ENCODE peak calls at places on chromosomes 11 and 22, in six cellular contexts. P is left lung, N is cardiac fibroblast, A is suprapubic skin, S is Peyer's patch, I is thoracic aorta. E is an unnamed sample.

GRCh38 chr22:30453731-30454510 is 17.9 kb downstream of the SEC14L3 start:
- DNase-seq in A (no peak), P (no peak), N (peak; percentile 59), S (no peak), I (no peak), E (no peak)

GRCh38 chr22:26828311-26828710 is 170.9 kb downstream of the MIAT start:
- DNase-seq in N (no peak), S (no peak), P (no peak), A (no peak), I (no peak), E (no peak)

GRCh38 chr11:61445535-61445934 is 15.6 kb downstream of the SDHAF2 start:
- DNase-seq in N (no peak), A (no peak), P (no peak), I (no peak), S (no peak), E (no peak)

GRCh38 chr11:128036556-128037093 is 550.7 kb downstream of the ETS1 start:
- DNase-seq in S (no peak), P (no peak), A (no peak), N (no peak), I (no peak), E (peak; percentile 64)

GRCh38 chr11:108870373-108871020 is 205.6 kb downstream of the DDX10 start:
- DNase-seq in I (no peak), A (no peak), P (no peak), N (peak; percentile 79), S (no peak), E (peak; percentile 78)

GRCh38 chr11:29153078-29153477 is 863.8 kb downstream of the KCNA4 start:
- DNase-seq in P (no peak), N (no peak), A (no peak), S (no peak), I (no peak), E (no peak)

GRCh38 chr11:62682518-62682917 is 3.6 kb upstream of the UBXN1 start:
- DNase-seq in S (no peak), I (no peak), N (no peak), A (no peak), P (peak; percentile 19), E (no peak)

GRCh38 chr11:16177688-16178087 is 178.7 kb downstream of the SOX6 start:
- DNase-seq in P (no peak), S (no peak), I (no peak), N (no peak), A (no peak), E (no peak)

GRCh38 chr11:79013509-79013908 is 427.3 kb downstream of the TENM4 start:
- DNase-seq in N (peak; percentile 8), P (no peak), S (no peak), I (no peak), A (no peak), E (peak; percentile 62)

GRCh38 chr11:123235687-123236261 is 40.7 kb upstream of the CLMP start:
- DNase-seq in S (no peak), P (no peak), N (peak; percentile 86), A (no peak), I (no peak), E (peak; percentile 95)

GRCh38 chr11:34493468-34493867 is 20.1 kb downstream of the ELF5 start:
- DNase-seq in S (no peak), I (no peak), A (no peak), P (no peak), N (no peak), E (no peak)

GRCh38 chr22:49527611-49528419 is 299.9 kb downstream of the BRD1 start:
- DNase-seq in I (no peak), S (no peak), N (no peak), A (no peak), P (peak; percentile 45), E (no peak)

GRCh38 chr11:12502041-12502440 is 124.7 kb downstream of the PARVA start:
- DNase-seq in P (no peak), A (no peak), S (no peak), N (no peak), I (no peak), E (peak; percentile 33)

GRCh38 chr11:18706330-18707243 is 8.0 kb downstream of the TMEM86A start:
- DNase-seq in S (peak; percentile 88), P (no peak), A (peak; percentile 84), I (peak; percentile 48), N (peak; percentile 26), E (peak; percentile 48)

GRCh38 chr11:94449437-94449836 is 44.2 kb downstream of the MRE11 start:
- DNase-seq in A (no peak), N (peak; percentile 60), I (no peak), P (no peak), S (no peak), E (peak; percentile 97)

GRCh38 chr11:130830563-130830950 is 85.7 kb downstream of the SNX19 start:
- DNase-seq in I (no peak), A (no peak), P (no peak), S (no peak), N (peak; percentile 32), E (no peak)

GRCh38 chr11:16598032-16598431 is 140.4 kb upstream of the C11orf58 start:
- DNase-seq in I (no peak), P (no peak), N (no peak), S (no peak), A (no peak), E (no peak)

GRCh38 chr22:42299586-42300285 is 29.3 kb upstream of the TCF20 start:
- DNase-seq in A (no peak), P (peak; percentile 83), S (peak; percentile 85), I (no peak), N (no peak), E (no peak)
- H3K4me3 ChIP-seq in A (no peak overlapping the region), P (peak overlapping the region; percentile 4), S (no peak overlapping the region), I (no peak overlapping the region), N (no peak overlapping the region), E (no peak overlapping the region)

GRCh38 chr11:20132667-20133039 is 27.6 kb downstream of the DBX1 start:
- DNase-seq in P (no peak), N (no peak), I (no peak), A (no peak), S (no peak), E (no peak)
- TF ChIP-seq CTCF in P (no peak), N (no peak), I (no peak), A (no peak), S (no peak), E (no peak)

DNA sequence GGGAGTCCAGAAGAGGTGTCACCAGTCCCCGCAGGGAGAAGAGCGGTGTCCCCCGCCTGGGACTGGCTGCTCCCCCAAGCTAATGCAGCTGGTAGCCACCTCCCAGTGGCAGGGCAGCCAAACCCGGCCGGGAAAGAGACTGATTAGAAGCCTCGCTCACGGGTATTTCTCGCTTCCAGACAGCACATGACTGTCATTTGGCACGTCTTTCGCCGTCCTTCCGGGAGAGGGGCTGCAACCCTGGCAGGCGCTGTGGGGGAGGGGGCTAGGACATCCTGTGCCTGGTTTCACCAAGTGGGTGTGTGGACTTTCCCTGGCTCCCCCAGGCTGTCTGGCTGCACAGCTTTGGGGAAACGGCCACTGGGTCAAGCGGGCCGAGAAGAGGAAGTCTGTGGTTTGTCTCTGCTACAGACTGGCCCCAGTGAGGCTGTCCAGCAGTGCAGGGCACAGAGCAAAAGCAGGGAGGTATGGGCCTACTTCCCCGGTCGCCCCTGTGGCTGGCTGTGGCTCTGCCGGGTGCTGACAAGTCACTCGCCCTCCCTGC is 3.8 kb downstream of the CD81 start:
- DNase-seq in I (no peak), N (peak; percentile 75), A (peak; percentile 90), S (peak; percentile 82), P (peak; percentile 89), E (peak; percentile 47)
- H3K4me3 ChIP-seq in I (peak overlapping the region; percentile 75), N (peak overlapping the region; percentile 99), A (peak overlapping the region; percentile 99), S (peak overlapping the region; percentile 20), P (peak overlapping the region; percentile 81), E (no peak overlapping the region)

DNA sequence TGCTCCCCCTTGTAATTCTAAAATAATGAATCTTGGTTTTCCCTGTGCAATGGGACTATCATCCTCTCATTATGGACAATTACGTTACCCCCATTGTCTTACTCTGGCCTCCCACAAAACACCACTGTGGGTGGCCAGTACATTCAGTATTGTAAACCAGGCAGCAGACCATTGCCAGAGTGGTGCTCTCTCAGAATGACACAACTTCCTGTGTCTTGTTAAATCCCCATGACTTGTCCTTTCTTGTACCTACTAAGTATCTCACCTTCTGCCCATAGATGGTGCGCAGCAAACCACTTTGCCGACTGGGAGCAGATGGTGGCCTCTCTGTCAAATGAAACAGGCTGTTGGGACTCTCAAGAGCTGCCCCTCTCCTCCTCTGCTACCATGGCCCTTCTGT is 287.1 kb upstream of the RAG2 start:
- DNase-seq in N (no peak), I (no peak), P (no peak), S (no peak), A (no peak), E (no peak)
- TF ChIP-seq CTCF in N (no peak), I (no peak), P (no peak), S (no peak), A (no peak), E (no peak)

E was measured in fibroblast of mammary gland.